ENCODE peak calls at places on chromosomes 12 and 14, in four cellular contexts. C, D, M and F are unnamed samples.

GRCh38 chr14:86815341-86815740 is 1177.6 kb downstream of the GALC start:
- DNase-seq in D (no peak), M (no peak), C (no peak), F (no peak)

GRCh38 chr14:55255979-55256378 is 15.2 kb upstream of the FBXO34 start:
- DNase-seq in M (peak), C (no peak), D (no peak), F (no peak)

GRCh38 chr12:130031041-130031440 is 127.2 kb upstream of the TMEM132D start:
- DNase-seq in C (no peak), M (no peak), D (no peak), F (no peak)

GRCh38 chr12:124565071-124565491 is 2.3 kb downstream of the NCOR2 start:
- DNase-seq in M (peak), D (no peak), C (peak), F (no peak)

GRCh38 chr14:53316504-53316903 is 163.4 kb upstream of the DDHD1 start:
- DNase-seq in C (no peak), M (no peak), D (no peak), F (no peak)

GRCh38 chr14:103052407-103052806 is 4.9 kb downstream of the CDC42BPB start:
- DNase-seq in D (no peak), M (no peak), C (no peak), F (no peak)

GRCh38 chr12:96241484-96242256 is 47.5 kb downstream of the ELK3 start:
- DNase-seq in D (no peak), M (no peak), C (no peak), F (no peak)

GRCh38 chr14:51869426-51870113 is 9.2 kb downstream of the GNG2 start:
- DNase-seq in M (no peak), D (no peak), C (no peak), F (no peak)

GRCh38 chr14:60775296-60775695 is 40.7 kb downstream of the MNAT1 start:
- DNase-seq in M (no peak), D (no peak), C (no peak), F (no peak)

GRCh38 chr12:22042981-22043669 is 2.9 kb upstream of the CMAS start:
- DNase-seq in M (no peak), C (no peak), D (peak), F (no peak)

GRCh38 chr14:68248481-68249255 is 429.1 kb downstream of the RAD51B start:
- DNase-seq in D (no peak), C (peak), M (no peak), F (no peak)

GRCh38 chr12:77795699-77796098 is 35.0 kb upstream of the NAV3 start:
- DNase-seq in D (no peak), C (no peak), M (no peak), F (no peak)

GRCh38 chr14:72763892-72764291 is 130.0 kb downstream of the DPF3 start:
- DNase-seq in D (no peak), C (no peak), M (no peak), F (no peak)

GRCh38 chr12:98736352-98737326 is 91.5 kb downstream of the APAF1 start:
- DNase-seq in D (no peak), C (no peak), M (no peak), F (no peak)

GRCh38 chr12:132163041-132163910 is 19.0 kb downstream of the NOC4L start:
- DNase-seq in C (peak), M (no peak), D (no peak), F (no peak)

GRCh38 chr14:59189281-59189821 is 884 bp downstream of the DAAM1 start:
- DNase-seq in C (peak), M (peak), D (no peak), F (no peak)

GRCh38 chr14:78278464-78278863 is 108.3 kb downstream of the NRXN3 start:
- DNase-seq in M (no peak), C (no peak), D (no peak), F (no peak)

GRCh38 chr14:51424569-51425251 is 184.7 kb downstream of the TMX1 start:
- DNase-seq in D (no peak), C (peak), M (peak), F (no peak)

GRCh38 chr12:52209321-52209720 is 17.5 kb upstream of the KRT80 start:
- DNase-seq in C (no peak), D (no peak), M (no peak), F (no peak)

GRCh38 chr12:32102234-32102633 is 4.4 kb upstream of the BICD1 start:
- DNase-seq in C (no peak), M (no peak), D (no peak), F (no peak)

GRCh38 chr12:55703976-55704761 is 3.5 kb downstream of the ITGA7 start:
- DNase-seq in C (peak), D (no peak), M (no peak), F (no peak)

GRCh38 chr14:92280554-92281262 is 42.3 kb upstream of the SLC24A4 start:
- DNase-seq in C (no peak), D (no peak), M (no peak), F (no peak)

GRCh38 chr12:108305520-108305919 is 33.6 kb downstream of the CMKLR1 start:
- DNase-seq in C (peak), M (peak), D (peak), F (peak)

GRCh38 chr12:106135075-106135474 is 3.7 kb downstream of the NUAK1 start:
- DNase-seq in C (no peak), M (no peak), D (no peak), F (no peak)

GRCh38 chr14:60183724-60184596 is 18.8 kb upstream of the DHRS7 start:
- DNase-seq in D (peak), M (no peak), C (no peak), F (no peak)

GRCh38 chr14:92266216-92266615 is 56.7 kb upstream of the SLC24A4 start:
- DNase-seq in D (no peak), M (no peak), C (no peak), F (no peak)

GRCh38 chr14:103227076-103227475 is 103.8 kb downstream of the TNFAIP2 start:
- DNase-seq in D (no peak), C (no peak), M (no peak), F (no peak)

GRCh38 chr12:6171409-6172015 is 28.7 kb upstream of the CD9 start:
- DNase-seq in M (peak), D (no peak), C (peak), F (no peak)

GRCh38 chr12:6165418-6165817 is 34.8 kb upstream of the CD9 start:
- DNase-seq in M (no peak), C (no peak), D (no peak), F (no peak)

GRCh38 chr12:6166808-6167207 is 33.4 kb upstream of the CD9 start:
- DNase-seq in D (no peak), C (no peak), M (no peak), F (no peak)

GRCh38 chr12:6169107-6169440 is 31.1 kb upstream of the CD9 start:
- DNase-seq in D (no peak), C (no peak), M (no peak), F (no peak)

GRCh38 chr12:6167327-6168280 is 32.6 kb upstream of the CD9 start:
- DNase-seq in D (peak), C (no peak), M (no peak), F (peak)
- H3K27ac ChIP-seq in D (peak), C (peak), M (no peak), F (peak)

DNA sequence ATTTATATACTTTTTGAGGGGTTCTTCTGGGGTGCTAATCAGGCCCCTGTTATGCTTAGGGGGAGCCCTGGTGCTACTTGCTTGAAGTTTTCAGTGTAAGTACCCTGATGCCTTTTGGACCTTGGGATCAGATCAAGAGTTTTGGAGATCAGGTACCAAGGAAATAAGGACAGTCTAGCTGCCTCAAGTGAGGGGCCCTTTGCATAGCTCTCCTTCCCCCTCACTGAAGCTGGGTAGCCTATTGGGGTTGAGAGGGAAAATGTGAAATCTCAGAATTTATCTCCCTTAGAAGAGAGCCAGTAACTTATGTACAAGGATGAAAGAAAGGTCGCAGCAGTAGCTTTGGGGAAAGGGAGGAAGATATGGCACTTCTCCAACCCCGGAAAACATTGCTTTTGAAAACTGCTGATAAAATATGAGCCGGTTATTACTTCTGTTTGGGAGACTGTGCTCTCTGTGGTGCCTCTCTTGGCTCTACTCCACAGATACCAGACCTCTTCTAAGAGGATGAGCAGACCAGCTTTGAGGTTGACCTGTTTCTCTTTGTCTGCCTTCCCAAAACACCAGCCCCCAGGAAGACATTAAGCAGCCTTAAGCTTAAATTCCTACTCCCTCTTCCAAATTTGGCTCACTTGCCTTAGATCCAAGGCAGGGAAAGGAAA is 8.8 kb upstream of the AMHR2 start:
- DNase-seq in D (no peak), M (no peak), C (no peak), F (no peak)
- H3K27ac ChIP-seq in D (no peak), M (no peak), C (no peak), F (no peak)

GRCh38 chr12:114405199-114405448 is 820 bp downstream of the TBX5 start:
- DNase-seq in C (no peak), M (no peak), D (no peak), F (no peak)
- H3K27ac ChIP-seq in C (no peak), M (no peak), D (peak), F (no peak)

GRCh38 chr12:59059401-59059935 is 139.2 kb upstream of the LRIG3 start:
- DNase-seq in C (no peak), D (no peak), M (no peak), F (no peak)

GRCh38 chr12:59056931-59057330 is 136.6 kb upstream of the LRIG3 start:
- DNase-seq in M (no peak), C (no peak), D (no peak), F (no peak)

GRCh38 chr12:59055204-59055839 is 135.0 kb upstream of the LRIG3 start:
- DNase-seq in M (no peak), C (no peak), D (no peak), F (peak)
- H3K27ac ChIP-seq in M (no peak), C (no peak), D (no peak), F (peak)

GRCh38 chr12:49664591-49665146 is 41.3 kb downstream of the PRPF40B start:
- DNase-seq in D (no peak), C (no peak), M (no peak), F (no peak)

GRCh38 chr12:49664167-49664566 is 40.8 kb downstream of the PRPF40B start:
- DNase-seq in C (no peak), M (no peak), D (no peak), F (no peak)

GRCh38 chr12:49666176-49666575 is 41.0 kb downstream of the FMNL3 start:
- DNase-seq in C (no peak), M (no peak), D (no peak), F (no peak)

GRCh38 chr12:49667319-49668090 is 39.7 kb downstream of the FMNL3 start:
- DNase-seq in M (no peak), C (no peak), D (no peak), F (no peak)

DNA sequence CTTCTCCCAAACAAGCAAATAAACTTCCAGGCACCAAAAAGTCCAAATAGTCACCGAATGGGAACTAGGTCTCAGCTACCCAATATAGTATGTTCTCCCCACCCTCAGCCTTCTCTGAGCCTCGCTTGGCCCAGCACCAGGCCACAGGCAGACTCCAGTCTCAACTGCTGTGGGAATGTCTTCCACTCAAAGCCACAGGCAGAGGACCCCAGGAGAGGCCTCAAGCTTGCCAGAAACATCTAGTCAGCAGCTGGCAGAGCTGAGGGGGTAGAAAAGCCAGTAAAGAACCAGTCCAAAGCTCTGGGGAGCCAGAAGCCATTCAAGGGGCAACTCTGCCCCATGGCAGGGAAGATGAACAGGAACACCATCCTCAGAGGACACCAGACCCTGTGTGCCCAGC is 41.8 kb downstream of the FMNL3 start:
- DNase-seq in M (no peak), D (no peak), C (no peak), F (no peak)
- H3K27ac ChIP-seq in M (no peak), D (no peak), C (no peak), F (no peak)

DNA sequence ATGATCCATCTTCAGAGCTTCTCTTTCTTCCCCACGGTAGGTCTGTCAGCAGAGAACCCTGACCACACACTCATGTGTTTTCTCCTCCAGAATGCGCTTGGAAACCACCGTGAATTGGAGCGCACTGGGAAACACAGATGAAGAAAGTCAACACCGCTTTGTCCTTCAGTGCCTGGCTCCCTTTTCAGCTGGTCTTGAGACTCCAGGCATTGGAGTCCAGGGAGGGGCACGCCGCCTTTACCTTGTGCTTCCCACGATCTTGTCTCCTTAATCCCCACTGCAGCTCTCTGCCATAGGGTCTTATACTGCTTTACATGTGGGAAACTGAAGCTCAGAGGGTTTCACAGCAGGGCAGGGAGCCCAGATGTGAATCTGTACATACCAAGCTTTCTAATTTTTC is 1.1 kb downstream of the FAM90A1 start:
- DNase-seq in D (no peak), M (no peak), C (no peak), F (no peak)
- H3K27ac ChIP-seq in D (no peak), M (no peak), C (no peak), F (no peak)

GRCh38 chr12:118334939-118335567 is 37.7 kb downstream of the TAOK3 start:
- DNase-seq in M (no peak), D (no peak), C (no peak), F (no peak)
- H3K27ac ChIP-seq in M (no peak), D (no peak), C (no peak), F (no peak)

DNA sequence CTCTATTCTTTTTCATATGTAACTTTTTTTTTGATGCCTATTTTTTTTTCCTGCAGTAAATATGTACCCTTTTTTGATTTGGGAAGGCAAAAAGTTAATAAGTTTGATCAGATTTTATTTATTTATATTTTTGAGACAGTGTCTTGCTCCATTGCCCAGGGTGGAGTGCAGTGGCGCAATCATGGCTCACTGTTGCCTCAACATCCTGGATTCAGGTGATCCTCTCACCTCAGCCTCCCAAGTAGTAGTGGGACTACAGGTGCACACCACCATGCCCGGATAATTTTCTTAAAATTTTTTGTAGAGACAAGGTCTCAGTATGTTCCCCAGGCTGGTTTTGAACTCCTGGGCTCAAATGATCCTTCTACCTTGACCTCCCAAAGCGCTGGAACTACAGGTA is 79.1 kb downstream of the HEATR5A start:
- DNase-seq in D (no peak), C (no peak), M (no peak), F (no peak)
- H3K27ac ChIP-seq in D (no peak), C (peak), M (no peak), F (no peak)

GRCh38 chr12:68918960-68919359 is 14.0 kb downstream of the CPM start:
- DNase-seq in D (no peak), M (no peak), C (no peak), F (no peak)

GRCh38 chr12:68913682-68914081 is 19.3 kb downstream of the CPM start:
- DNase-seq in M (no peak), C (no peak), D (no peak), F (no peak)

GRCh38 chr12:68911197-68911718 is 21.7 kb downstream of the CPM start:
- DNase-seq in C (no peak), D (no peak), M (no peak), F (no peak)

GRCh38 chr12:68912916-68913315 is 20.1 kb downstream of the CPM start:
- DNase-seq in M (no peak), D (no peak), C (no peak), F (no peak)

DNA sequence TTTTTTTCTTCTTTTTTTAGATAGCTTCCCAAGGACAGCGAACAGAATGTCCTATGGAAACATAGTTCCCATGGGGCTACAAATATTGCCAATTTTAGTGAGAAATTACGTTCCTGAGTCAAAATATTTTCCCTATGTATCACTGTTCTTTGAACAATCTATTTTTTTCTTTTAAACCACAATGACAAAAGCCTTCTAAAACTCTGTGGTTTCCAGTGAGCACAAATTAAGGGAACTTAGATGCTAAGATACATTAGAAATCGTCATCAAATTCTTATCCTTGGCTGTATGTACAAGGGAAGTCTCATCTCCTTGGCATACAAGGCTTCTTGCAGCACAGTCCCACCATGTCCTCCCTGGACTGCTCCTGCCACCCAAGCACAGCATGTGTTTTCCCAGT is 17.9 kb downstream of the CPM start:
- DNase-seq in C (no peak), D (peak), M (no peak), F (no peak)
- H3K27ac ChIP-seq in C (no peak), D (no peak), M (peak), F (no peak)

GRCh38 chr12:4645023-4645422 is 3.8 kb downstream of the AKAP3 start:
- DNase-seq in D (no peak), M (no peak), C (no peak), F (no peak)

GRCh38 chr12:4649358-4649661 is 396 bp downstream of the NDUFA9 start:
- DNase-seq in M (no peak), D (no peak), C (no peak), F (no peak)

GRCh38 chr12:4643747-4644146 is 5.1 kb downstream of the AKAP3 start:
- DNase-seq in M (no peak), D (no peak), C (no peak), F (no peak)

GRCh38 chr12:4648499-4649357 is at the start of the genes AKAP3 and NDUFA9:
- DNase-seq in D (peak), M (peak), C (peak), F (peak)

DNA sequence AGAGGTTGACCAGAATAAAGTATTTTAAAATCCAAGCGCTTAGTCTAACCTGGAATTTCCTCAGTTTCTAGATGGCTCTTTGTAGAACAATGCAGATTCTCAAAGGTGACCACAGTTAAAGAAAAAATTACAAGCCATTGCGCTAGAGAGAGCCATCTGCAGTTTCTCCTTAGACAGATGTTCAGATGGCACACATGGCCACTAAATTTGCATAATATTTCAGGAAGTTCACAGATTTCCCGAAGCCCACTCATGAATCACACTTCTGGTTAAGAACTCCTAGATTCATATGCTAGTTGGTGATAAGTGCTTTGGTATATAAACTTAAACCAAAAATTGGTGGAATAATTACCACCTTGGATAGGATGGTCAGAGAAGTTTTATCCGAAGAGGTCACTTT is 752 bp downstream of the AKAP3 start:
- DNase-seq in C (no peak), M (no peak), D (no peak), F (no peak)
- H3K27ac ChIP-seq in C (peak), M (peak), D (no peak), F (peak)